ENCODE peak calls at places on chromosomes 16 and 17, in eight cellular contexts. Y, C, G, T, V, B, M and I are unnamed samples.

GRCh38 chr17:71392715-71393567 is 727.9 kb upstream of the SOX9 start:
- DNase-seq in V (no peak), B (no peak), G (no peak), Y (no peak), C (no peak), T (no peak), M (no peak), I (no peak)

GRCh38 chr17:49342575-49342936 is 19.5 kb downstream of the ZNF652 start:
- DNase-seq in M (no peak), T (no peak), B (no peak), G (no peak), C (no peak), V (no peak), Y (no peak), I (no peak)

GRCh38 chr16:71676236-71676635 is 48.3 kb downstream of the PHLPP2 start:
- DNase-seq in B (no peak), T (no peak), C (no peak), G (no peak), Y (no peak), M (no peak), V (no peak), I (no peak)

GRCh38 chr17:52035336-52035915 is 123.1 kb downstream of the CA10 start:
- DNase-seq in B (no peak), Y (no peak), G (no peak), M (no peak), T (no peak), C (no peak), V (no peak), I (no peak)

GRCh38 chr16:68756250-68757051 is 19.4 kb downstream of the CDH1 start:
- DNase-seq in C (no peak), V (peak; percentile 80), Y (no peak), T (peak; percentile 98), G (no peak), M (no peak), B (peak; percentile 90), I (no peak)

GRCh38 chr17:74089869-74090464 is 113.5 kb upstream of the RPL38 start:
- DNase-seq in B (peak; percentile 81), V (peak; percentile 73), Y (peak; percentile 8), M (no peak), C (peak; percentile 52), T (peak; percentile 66), G (peak; percentile 1), I (no peak)

GRCh38 chr16:65884018-65884417 is 482.5 kb upstream of the CDH5 start:
- DNase-seq in C (no peak), G (no peak), B (no peak), Y (no peak), T (no peak), V (no peak), M (no peak), I (no peak)

GRCh38 chr16:73710526-73710925 is 586.1 kb upstream of the PSMD7 start:
- DNase-seq in G (no peak), M (no peak), V (no peak), T (no peak), B (no peak), C (no peak), Y (no peak), I (no peak)

GRCh38 chr17:63881935-63882601 is at the start of gene GH2:
- DNase-seq in T (peak; percentile 33), V (peak; percentile 80), B (peak; percentile 38), G (peak; percentile 2), M (peak; percentile 26), C (peak; percentile 91), Y (peak; percentile 58), I (no peak)

GRCh38 chr17:596763-597644 is 117.6 kb downstream of the VPS53 start:
- DNase-seq in B (no peak), V (no peak), C (no peak), M (no peak), G (no peak), Y (no peak), T (peak; percentile 21), I (no peak)

GRCh38 chr17:66737524-66737923 is 97.4 kb upstream of the CACNG5 start:
- DNase-seq in M (no peak), Y (peak; percentile 55), B (no peak), G (no peak), V (no peak), T (no peak), C (no peak), I (no peak)